ENCODE peak calls at places on chromosomes 7 and 10, in four cellular contexts. Y is SK-N-SH, S is cardiac muscle cell, M is thoracic aorta. J is an unnamed sample. For H3K27me3 and H3K4me1, the result is how much of the 10 kb centered on the place peaks cover.

GRCh38 chr7:49852619-49853462 is 79.4 kb downstream of the VWC2 start:
- DNase-seq in M (no peak), S (peak), Y (peak), J (no peak)

GRCh38 chr10:110494532-110494931 is 3.2 kb upstream of the DUSP5 start:
- DNase-seq in Y (no peak), S (no peak), M (no peak), J (no peak)

GRCh38 chr7:49839863-49840262 is 66.4 kb downstream of the VWC2 start:
- DNase-seq in M (no peak), Y (no peak), S (no peak), J (no peak)

GRCh38 chr7:44272456-44272855 is 52.9 kb downstream of the CAMK2B start:
- DNase-seq in Y (no peak), S (no peak), M (no peak), J (no peak)

GRCh38 chr7:74231232-74231590 is 21.4 kb downstream of the LAT2 start:
- DNase-seq in Y (no peak), S (no peak), M (no peak), J (no peak)

GRCh38 chr10:21217107-21217506 is 308.4 kb downstream of the SKIDA1 start:
- DNase-seq in Y (no peak), S (peak), M (no peak), J (no peak)

GRCh38 chr7:93146465-93147127 is 1.6 kb downstream of the SAMD9L start:
- DNase-seq in S (no peak), Y (no peak), M (no peak), J (no peak)

GRCh38 chr7:151876112-151876898 is 610 bp downstream of the PRKAG2 start:
- DNase-seq in S (peak), Y (peak), M (peak), J (no peak)

GRCh38 chr7:1665721-1666250 is 4.3 kb upstream of the ELFN1 start:
- DNase-seq in Y (peak), M (no peak), S (peak), J (peak)

GRCh38 chr7:16465469-16466086 is at the start of gene SOSTDC1:
- DNase-seq in Y (peak), S (no peak), M (no peak), J (no peak)

GRCh38 chr10:32957341-32958084 is 517 bp downstream of the ITGB1 start:
- DNase-seq in M (no peak), S (peak), Y (peak), J (no peak)

GRCh38 chr10:43773736-43774135 is 125.1 kb upstream of the ZNF32 start:
- DNase-seq in Y (no peak), S (no peak), M (no peak), J (no peak)

GRCh38 chr7:1675036-1675671 is 5.1 kb downstream of the ELFN1 start:
- DNase-seq in Y (peak), M (no peak), S (no peak), J (peak)

GRCh38 chr7:128178611-128179010 is 62.5 kb upstream of the LEP start:
- DNase-seq in Y (no peak), M (no peak), S (no peak), J (no peak)

GRCh38 chr10:33341638-33342037 is 7.2 kb upstream of the NRP1 start:
- DNase-seq in Y (no peak), M (no peak), S (no peak), J (no peak)

GRCh38 chr7:7138897-7139296 is 43.4 kb upstream of the C1GALT1 start:
- DNase-seq in Y (no peak), M (no peak), S (no peak), J (no peak)

GRCh38 chr10:6669269-6669859 is 89.3 kb upstream of the PRKCQ start:
- DNase-seq in S (peak), M (no peak), Y (peak), J (no peak)

GRCh38 chr10:29692121-29692539 is 57.4 kb upstream of the SVIL start:
- DNase-seq in S (no peak), Y (no peak), M (no peak), J (no peak)

GRCh38 chr10:63421591-63421990 is 44.2 kb downstream of the JMJD1C start:
- DNase-seq in S (no peak), Y (no peak), M (no peak), J (no peak)

GRCh38 chr7:12303096-12303495 is 92.0 kb downstream of the TMEM106B start:
- DNase-seq in Y (no peak), M (no peak), S (no peak), J (no peak)
- H3K27me3 ChIP-seq in Y (under half), M (under half), S (under half), J (under half)

GRCh38 chr10:47258921-47259320 is 41.1 kb upstream of the GDF10 start:
- DNase-seq in M (no peak), Y (no peak), S (no peak), J (no peak)
- H3K4me1 ChIP-seq in M (under half), Y (under half), S (under half), J (under half)

GRCh38 chr7:129452589-129453231 is 18.5 kb downstream of the STRIP2 start:
- DNase-seq in Y (no peak), S (no peak), M (no peak), J (no peak)
- H3K27me3 ChIP-seq in Y (under half), S (under half), M (under half), J (under half)

GRCh38 chr7:150404785-150405583 is 25.9 kb downstream of the ZNF775 start:
- DNase-seq in S (peak), M (peak), Y (peak), J (no peak)

GRCh38 chr7:150404172-150404784 is 25.1 kb downstream of the ZNF775 start:
- DNase-seq in S (peak), Y (no peak), M (no peak), J (no peak)

GRCh38 chr7:150401861-150402631 is 22.9 kb downstream of the ZNF775 start:
- DNase-seq in S (no peak), Y (no peak), M (no peak), J (no peak)

GRCh38 chr7:150402671-150403321 is 23.7 kb downstream of the ZNF775 start:
- DNase-seq in M (no peak), Y (no peak), S (no peak), J (no peak)

GRCh38 chr7:150403376-150404171 is 24.4 kb downstream of the ZNF775 start:
- DNase-seq in M (no peak), Y (no peak), S (no peak), J (no peak)
- H3K4me1 ChIP-seq in M (under half), Y (under half), S (under half), J (under half)

DNA sequence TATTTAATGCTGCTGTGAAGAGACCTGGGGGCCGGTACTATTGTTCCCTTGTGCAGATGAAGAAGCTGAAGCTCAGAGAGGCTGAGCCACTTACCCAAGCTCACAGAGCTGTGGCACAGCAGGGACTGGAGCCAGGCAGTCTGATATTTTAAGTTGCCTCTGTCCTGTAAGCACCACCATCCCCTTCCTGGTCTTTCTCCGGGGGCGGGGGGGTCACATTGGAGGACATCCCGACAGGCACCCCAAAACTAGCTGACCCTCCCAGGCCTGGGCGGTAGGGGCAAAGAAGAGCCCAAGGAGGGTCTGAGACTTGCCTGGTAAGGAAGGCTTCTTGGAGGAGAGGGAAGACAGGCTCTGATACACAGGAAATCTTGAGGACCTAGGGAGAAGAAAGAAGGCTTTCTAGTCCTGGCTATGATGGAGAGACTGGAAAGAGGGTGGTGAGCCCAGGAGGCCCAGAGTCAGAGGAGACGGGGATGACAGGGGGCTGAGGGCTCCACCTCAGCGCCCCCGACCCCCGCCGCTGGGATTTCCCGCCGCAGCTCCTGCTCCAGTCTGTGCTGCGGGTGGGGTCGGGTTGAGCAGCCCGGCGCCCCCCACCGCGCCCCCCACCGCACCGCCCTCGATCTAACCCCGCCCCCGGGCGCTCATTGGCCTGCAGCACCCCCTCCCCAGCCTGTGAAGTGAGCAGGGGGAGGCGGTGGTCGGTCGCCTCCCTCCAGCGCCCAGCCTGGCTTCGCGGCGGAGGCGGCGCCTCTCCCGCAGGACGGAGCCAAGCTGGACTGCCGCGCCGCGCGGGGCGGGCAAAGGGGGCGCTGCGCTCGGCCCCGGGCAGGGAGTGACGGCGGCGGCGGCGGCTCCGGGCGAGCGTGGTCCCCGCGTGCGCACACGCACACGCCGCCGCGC is at the start of gene ADCYAP1R1:
- DNase-seq in S (no peak), M (no peak), Y (peak), J (no peak)
- H3K27me3 ChIP-seq in S (under half), M (under half), Y (under half), J (half or more)

DNA sequence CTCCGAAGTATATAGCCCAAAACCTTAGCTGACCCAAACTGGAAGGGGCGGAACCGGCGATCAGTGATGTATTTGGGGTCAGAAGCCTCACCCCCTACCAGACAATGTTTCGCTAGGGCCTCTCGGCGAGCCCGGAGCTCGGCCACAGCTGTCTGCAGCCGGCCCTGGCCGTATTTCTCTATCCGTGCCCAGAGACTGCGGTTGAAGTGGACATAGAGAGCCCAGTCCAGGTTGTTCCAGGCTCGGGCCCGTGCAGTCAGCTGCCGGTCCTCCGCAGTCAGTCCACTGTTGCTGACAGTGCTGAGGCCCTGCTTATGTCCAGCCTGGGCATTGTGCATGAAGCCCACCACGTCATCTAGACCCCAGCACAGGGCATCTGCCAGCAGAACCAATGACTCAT is 1.5 kb upstream of the TRAPPC14 start:
- DNase-seq in M (no peak), S (no peak), Y (no peak), J (no peak)
- H3K4me1 ChIP-seq in M (under half), S (under half), Y (under half), J (under half)

DNA sequence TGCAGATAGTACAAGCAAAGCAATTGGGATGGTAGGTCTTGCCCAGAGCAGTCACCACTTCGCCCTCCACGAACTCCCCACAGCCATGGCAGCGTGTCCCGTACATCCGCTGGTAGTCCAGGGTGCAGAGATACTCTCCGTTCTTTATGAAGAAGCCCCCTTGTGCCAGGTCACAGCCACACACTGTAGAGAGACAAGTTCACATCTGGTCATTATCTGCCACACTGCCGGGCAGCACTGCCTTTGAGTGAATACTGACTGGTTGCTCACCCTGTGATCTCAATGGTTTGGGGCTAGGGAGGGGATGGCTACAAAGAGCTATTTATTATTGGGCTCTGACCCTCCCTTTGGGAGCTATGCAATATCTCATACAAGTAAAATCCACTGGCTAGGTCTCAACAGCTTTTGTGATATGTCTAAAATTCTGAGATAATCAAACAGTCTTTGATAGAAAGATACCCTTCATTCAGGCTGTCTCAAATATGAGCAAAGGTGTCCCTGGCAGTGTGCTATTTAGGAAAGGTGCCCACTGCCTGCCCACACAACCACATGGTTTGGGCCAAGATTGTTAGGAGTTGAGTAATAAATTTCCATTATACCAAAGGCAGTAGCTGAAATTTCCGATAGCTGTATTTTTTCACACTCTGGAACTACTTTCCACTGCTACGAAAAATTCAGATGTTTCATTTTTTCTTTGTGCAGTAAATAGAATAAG is 82.5 kb downstream of the ABLIM1 start:
- DNase-seq in Y (no peak), M (no peak), S (no peak), J (no peak)
- H3K27me3 ChIP-seq in Y (under half), M (under half), S (under half), J (under half)

DNA sequence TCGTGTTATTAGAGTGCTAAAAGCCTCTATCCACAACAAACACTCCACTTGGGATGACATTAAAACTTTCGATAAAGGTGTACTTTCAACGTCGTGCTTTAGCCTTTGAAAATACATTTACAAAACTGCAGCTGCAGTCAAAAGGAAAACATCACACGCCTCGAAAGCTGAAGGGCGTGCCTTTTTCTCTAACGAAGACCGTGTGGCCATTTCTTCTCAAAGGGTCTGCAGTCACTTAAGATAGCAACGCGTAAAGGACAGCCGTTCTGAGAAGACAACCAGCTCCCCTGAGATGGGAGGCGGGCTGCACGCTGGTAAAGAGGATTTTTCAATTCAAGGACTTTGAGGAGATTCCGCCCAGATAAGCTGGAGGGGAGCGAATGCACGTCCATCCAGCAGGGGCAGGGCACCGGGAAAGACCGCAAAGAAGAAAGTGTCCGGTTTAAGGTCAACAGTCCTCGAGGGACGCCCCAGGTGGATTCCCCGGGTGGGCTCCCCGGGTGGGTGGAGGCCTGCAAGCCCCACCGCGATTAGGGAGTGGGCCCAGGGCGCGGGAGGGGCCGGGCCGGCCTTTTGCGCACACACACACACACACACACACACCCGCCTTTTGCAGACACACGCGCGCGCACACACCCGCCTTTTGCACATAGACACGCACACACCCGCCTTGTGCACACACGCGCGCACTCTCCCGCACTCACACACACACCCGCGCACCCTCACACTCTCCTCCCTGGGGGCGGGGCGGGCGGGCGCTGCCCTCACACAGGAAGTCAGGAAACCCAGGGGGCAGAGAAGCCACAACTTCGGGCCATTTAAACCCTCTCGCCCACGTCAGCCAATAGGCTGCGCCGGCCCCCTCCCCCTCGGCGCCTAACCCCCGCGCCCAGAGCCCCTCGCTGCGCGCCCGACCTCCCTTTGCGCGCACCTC is 767 bp downstream of the ARHGAP12 start:
- DNase-seq in S (peak), Y (peak), M (no peak), J (peak)
- H3K4me1 ChIP-seq in S (under half), Y (under half), M (under half), J (under half)